ENCODE peak calls at places on chromosome 12, in eight cellular contexts. H is NCI-H2081, J is HFF-Myc, L is lung, Y is HTR-8/SVneo, E is HT1080, A is adrenal gland, X is RKO. T is an unnamed sample.

GRCh38 chr12:113422929-113423669 is 919 bp downstream of the SDSL start:
- DNase-seq in X (peak; percentile 33), L (no peak), E (no peak), J (no peak), Y (no peak), H (no peak), A (no peak), T (no peak)

GRCh38 chr12:49609875-49610154 is 4.4 kb upstream of the FAM186B start:
- DNase-seq in Y (no peak), A (no peak), L (no peak), E (peak; percentile 33), J (peak; percentile 15), X (peak; percentile 37), H (peak; percentile 6), T (no peak)

GRCh38 chr12:114414031-114414865 is 8.3 kb upstream of the TBX5 start:
- DNase-seq in X (no peak), L (no peak), E (no peak), Y (no peak), H (no peak), A (no peak), J (no peak), T (no peak)

GRCh38 chr12:90084018-90084417 is 375.4 kb upstream of the ATP2B1 start:
- DNase-seq in L (no peak), E (no peak), H (no peak), X (no peak), A (no peak), J (no peak), Y (no peak), T (no peak)

GRCh38 chr12:84131076-84131475 is 781.5 kb downstream of the SLC6A15 start:
- DNase-seq in Y (no peak), X (peak; percentile 60), H (no peak), A (no peak), E (peak; percentile 58), J (peak; percentile 61), L (no peak), T (no peak)

GRCh38 chr12:52436000-52436827 is 2.0 kb upstream of the KRT75 start:
- DNase-seq in A (no peak), Y (no peak), X (no peak), H (no peak), E (no peak), J (no peak), L (no peak), T (no peak)

GRCh38 chr12:45878630-45879255 is 111.6 kb downstream of the SCAF11 start:
- DNase-seq in Y (no peak), L (no peak), A (no peak), X (no peak), J (no peak), E (no peak), H (peak; percentile 71), T (no peak)

GRCh38 chr12:108640802-108641445 is 7.2 kb upstream of the SELPLG start:
- DNase-seq in Y (no peak), L (no peak), J (no peak), X (no peak), A (peak; percentile 54), E (peak; percentile 36), H (no peak), T (no peak)

GRCh38 chr12:402127-402456 is 648 bp downstream of the CCDC77 start:
- DNase-seq in X (peak; percentile 64), J (no peak), Y (peak; percentile 36), E (peak; percentile 39), A (no peak), L (no peak), H (no peak), T (no peak)

GRCh38 chr12:70535896-70536374 is 101.3 kb downstream of the PTPRB start:
- DNase-seq in E (peak; percentile 8), X (no peak), Y (no peak), J (no peak), A (no peak), H (peak; percentile 23), L (no peak), T (no peak)

GRCh38 chr12:60144395-60144794 is 548.6 kb downstream of the SLC16A7 start:
- DNase-seq in A (no peak), L (no peak), H (no peak), J (no peak), X (no peak), E (no peak), Y (no peak), T (no peak)

GRCh38 chr12:49832836-49833421 is 4.7 kb upstream of the NCKAP5L start:
- DNase-seq in E (peak; percentile 40), H (no peak), A (no peak), J (no peak), X (peak; percentile 40), L (no peak), Y (no peak), T (no peak)

GRCh38 chr12:46082473-46082872 is 92.1 kb upstream of the SCAF11 start:
- DNase-seq in E (peak; percentile 32), L (no peak), Y (no peak), A (no peak), H (no peak), X (peak; percentile 32), J (no peak), T (no peak)

GRCh38 chr12:14743061-14743460 is 46.7 kb upstream of the GUCY2C start:
- DNase-seq in E (no peak), X (no peak), J (no peak), Y (no peak), H (no peak), L (no peak), A (no peak), T (no peak)

GRCh38 chr12:5374691-5375090 is 57.2 kb upstream of the NTF3 start:
- DNase-seq in A (no peak), X (no peak), J (no peak), H (no peak), E (no peak), Y (no peak), L (no peak), T (no peak)

GRCh38 chr12:54285150-54286041 is 4.9 kb downstream of the HNRNPA1 start:
- DNase-seq in H (no peak), A (no peak), L (no peak), J (no peak), X (no peak), E (no peak), Y (no peak), T (no peak)

GRCh38 chr12:56758728-56759269 is 4.3 kb upstream of the HSD17B6 start:
- DNase-seq in L (no peak), J (no peak), E (no peak), H (no peak), Y (no peak), X (no peak), A (peak; percentile 25), T (no peak)

GRCh38 chr12:132686831-132687210 is 321 bp downstream of the POLE start:
- DNase-seq in J (no peak), X (no peak), L (no peak), H (peak; percentile 68), Y (no peak), E (no peak), A (no peak), T (no peak)

GRCh38 chr12:50933459-50934124 is 18.8 kb upstream of the HIGD1C start:
- DNase-seq in X (no peak), L (no peak), J (no peak), E (peak; percentile 45), Y (no peak), H (peak; percentile 11), A (no peak), T (no peak)

GRCh38 chr12:53495903-53496751 is 3.1 kb downstream of the MAP3K12 start:
- DNase-seq in L (no peak), E (no peak), Y (no peak), J (no peak), X (no peak), A (peak; percentile 71), H (no peak), T (peak; percentile 69)

GRCh38 chr12:18045446-18046001 is 44.5 kb downstream of the RERGL start:
- DNase-seq in H (no peak), Y (no peak), L (no peak), E (no peak), X (no peak), A (no peak), J (no peak), T (no peak)

GRCh38 chr12:89993632-89994031 is 285.0 kb upstream of the ATP2B1 start:
- DNase-seq in X (no peak), A (no peak), Y (no peak), H (no peak), L (no peak), J (no peak), E (no peak), T (no peak)

GRCh38 chr12:57611810-57612710 is 825 bp downstream of the ARHGEF25 start:
- DNase-seq in Y (no peak), E (no peak), H (no peak), A (no peak), X (no peak), J (no peak), L (no peak), T (no peak)